ENCODE peak calls at places on chromosomes 11 and 22, in eight cellular contexts. One of them, this sample, is unnamed.

GRCh38 chr11:45544826-45545225 is 120.6 kb downstream of the CHST1 start:
- DNase-seq in HEK293T: no peak
- DNase-seq in KG1: no peak
- DNase-seq in NCI-H1930: no peak
- DNase-seq in activated T-cell treated with anti-CD3 and anti-CD28 coated beads, Interleukin-2, amount 50 U/mL, for 1 hour: no peak
- DNase-seq in uterus: no peak
- DNase-seq in bronchial epithelial cell: no peak
- DNase-seq in cardiac fibroblast: no peak
- DNase-seq in this sample: no peak

GRCh38 chr11:72685560-72686480 is 11.6 kb upstream of the PDE2A start:
- DNase-seq in HEK293T: no peak
- DNase-seq in KG1: no peak
- DNase-seq in NCI-H1930: no peak
- DNase-seq in activated T-cell treated with anti-CD3 and anti-CD28 coated beads, Interleukin-2, amount 50 U/mL, for 1 hour: no peak
- DNase-seq in uterus: peak
- DNase-seq in bronchial epithelial cell: no peak
- DNase-seq in cardiac fibroblast: peak
- DNase-seq in this sample: no peak

GRCh38 chr11:46422588-46422987 is 31.0 kb upstream of the CHRM4 start:
- DNase-seq in HEK293T: no peak
- DNase-seq in KG1: no peak
- DNase-seq in NCI-H1930: no peak
- DNase-seq in activated T-cell treated with anti-CD3 and anti-CD28 coated beads, Interleukin-2, amount 50 U/mL, for 1 hour: no peak
- DNase-seq in uterus: no peak
- DNase-seq in bronchial epithelial cell: no peak
- DNase-seq in cardiac fibroblast: no peak
- DNase-seq in this sample: peak

GRCh38 chr11:111641339-111642015 is 39.2 kb downstream of the SIK2 start:
- DNase-seq in HEK293T: no peak
- DNase-seq in KG1: no peak
- DNase-seq in NCI-H1930: no peak
- DNase-seq in activated T-cell treated with anti-CD3 and anti-CD28 coated beads, Interleukin-2, amount 50 U/mL, for 1 hour: no peak
- DNase-seq in uterus: no peak
- DNase-seq in bronchial epithelial cell: no peak
- DNase-seq in cardiac fibroblast: no peak
- DNase-seq in this sample: no peak

GRCh38 chr11:2574043-2574552 is 125.7 kb downstream of the KCNQ1OT1 start:
- DNase-seq in HEK293T: no peak
- DNase-seq in KG1: no peak
- DNase-seq in NCI-H1930: no peak
- DNase-seq in activated T-cell treated with anti-CD3 and anti-CD28 coated beads, Interleukin-2, amount 50 U/mL, for 1 hour: no peak
- DNase-seq in uterus: peak
- DNase-seq in bronchial epithelial cell: no peak
- DNase-seq in cardiac fibroblast: no peak
- DNase-seq in this sample: peak

GRCh38 chr22:24827305-24827704 is 21.3 kb downstream of the SGSM1 start:
- DNase-seq in HEK293T: no peak
- DNase-seq in KG1: no peak
- DNase-seq in NCI-H1930: peak
- DNase-seq in activated T-cell treated with anti-CD3 and anti-CD28 coated beads, Interleukin-2, amount 50 U/mL, for 1 hour: no peak
- DNase-seq in uterus: no peak
- DNase-seq in bronchial epithelial cell: no peak
- DNase-seq in cardiac fibroblast: no peak
- DNase-seq in this sample: peak

GRCh38 chr11:14907411-14908213 is 15.6 kb upstream of the CYP2R1 start:
- DNase-seq in HEK293T: peak
- DNase-seq in KG1: peak
- DNase-seq in NCI-H1930: peak
- DNase-seq in activated T-cell treated with anti-CD3 and anti-CD28 coated beads, Interleukin-2, amount 50 U/mL, for 1 hour: peak
- DNase-seq in uterus: peak
- DNase-seq in bronchial epithelial cell: no peak
- DNase-seq in cardiac fibroblast: peak
- DNase-seq in this sample: peak

GRCh38 chr22:49735411-49736311 is 92.0 kb downstream of the BRD1 start:
- DNase-seq in HEK293T: peak
- DNase-seq in KG1: no peak
- DNase-seq in NCI-H1930: no peak
- DNase-seq in activated T-cell treated with anti-CD3 and anti-CD28 coated beads, Interleukin-2, amount 50 U/mL, for 1 hour: peak
- DNase-seq in uterus: no peak
- DNase-seq in bronchial epithelial cell: no peak
- DNase-seq in cardiac fibroblast: peak
- DNase-seq in this sample: no peak

GRCh38 chr11:20026629-20027545 is 133.4 kb downstream of the DBX1 start:
- DNase-seq in HEK293T: no peak
- DNase-seq in KG1: no peak
- DNase-seq in NCI-H1930: no peak
- DNase-seq in activated T-cell treated with anti-CD3 and anti-CD28 coated beads, Interleukin-2, amount 50 U/mL, for 1 hour: no peak
- DNase-seq in uterus: peak
- DNase-seq in bronchial epithelial cell: peak
- DNase-seq in cardiac fibroblast: no peak
- DNase-seq in this sample: no peak

GRCh38 chr11:115613986-115614625 is 109.9 kb upstream of the CADM1 start:
- DNase-seq in HEK293T: no peak
- DNase-seq in KG1: no peak
- DNase-seq in NCI-H1930: no peak
- DNase-seq in activated T-cell treated with anti-CD3 and anti-CD28 coated beads, Interleukin-2, amount 50 U/mL, for 1 hour: no peak
- DNase-seq in uterus: no peak
- DNase-seq in bronchial epithelial cell: peak
- DNase-seq in cardiac fibroblast: no peak
- DNase-seq in this sample: no peak

This sample was measured in tibial artery.